ENCODE peak calls at places on chromosomes 4 and X, in nine cellular contexts. I is AG08396; O is naive thymus-derived CD4-positive, alpha-beta T cell; W is putamen; Y is cardiac muscle cell; S is NCI-H345; F is cardiac fibroblast; H is tibial artery; C is activated effector memory CD4-positive, alpha-beta T cell treated with Interleukin-2 at 50 U/mL for 16 hours. N is an unnamed sample.

GRCh38 chrX:71910526-71911022 is at the start of gene NHSL2:
- DNase-seq in I (no peak), O (no peak), W (no peak), Y (peak), S (no peak), F (no peak), H (peak), C (no peak), N (peak)

GRCh38 chr4:40197879-40198689 is 1.3 kb downstream of the RHOH start:
- DNase-seq in I (no peak), O (peak), W (no peak), Y (no peak), S (no peak), F (no peak), H (no peak), C (no peak), N (peak)

GRCh38 chr4:5887361-5888221 is 5.3 kb downstream of the CRMP1 start:
- DNase-seq in I (no peak), O (no peak), W (no peak), Y (no peak), S (peak), F (no peak), H (no peak), C (no peak), N (no peak)

GRCh38 chr4:169254546-169254983 is 16.2 kb downstream of the SH3RF1 start:
- DNase-seq in I (peak), O (no peak), W (no peak), Y (no peak), S (no peak), F (peak), H (no peak), C (no peak), N (no peak)

GRCh38 chr4:7076694-7077082 is 8.8 kb upstream of the GRPEL1 start:
- DNase-seq in I (no peak), O (no peak), W (no peak), Y (no peak), S (no peak), F (no peak), H (peak), C (no peak), N (no peak)

GRCh38 chrX:13473666-13474516 is 95.5 kb upstream of the EGFL6 start:
- DNase-seq in I (no peak), O (peak), W (no peak), Y (no peak), S (no peak), F (peak), H (no peak), C (peak), N (peak)

GRCh38 chr4:109908741-109909140 is 3.9 kb upstream of the EGF start:
- DNase-seq in I (no peak), O (no peak), W (no peak), Y (no peak), S (no peak), F (no peak), H (no peak), C (no peak), N (no peak)

GRCh38 chr4:174538123-174538875 is 16.0 kb upstream of the HPGD start:
- DNase-seq in I (no peak), O (no peak), W (no peak), Y (no peak), S (no peak), F (no peak), H (no peak), C (no peak), N (no peak)

GRCh38 chr4:107780665-107781064 is 44.1 kb upstream of the SGMS2 start:
- DNase-seq in I (no peak), O (peak), W (no peak), Y (no peak), S (no peak), F (no peak), H (no peak), C (no peak), N (no peak)

GRCh38 chr4:51831133-51831532 is 11.8 kb upstream of the DCUN1D4 start:
- DNase-seq in I (peak), O (peak), W (peak), Y (peak), S (peak), F (peak), H (peak), C (peak), N (peak)

GRCh38 chrX:69189972-69190371 is 24.7 kb upstream of the PJA1 start:
- DNase-seq in I (no peak), O (no peak), W (peak), Y (no peak), S (no peak), F (peak), H (no peak), C (no peak), N (no peak)

GRCh38 chr4:9792381-9792780 is 10.9 kb downstream of the DRD5 start:
- DNase-seq in I (no peak), O (no peak), W (no peak), Y (no peak), S (no peak), F (no peak), H (no peak), C (no peak), N (no peak)

GRCh38 chr4:184732126-184732525 is 1.8 kb downstream of the CENPU start:
- DNase-seq in I (no peak), O (no peak), W (no peak), Y (no peak), S (peak), F (no peak), H (no peak), C (no peak), N (no peak)

GRCh38 chr4:103754844-103755243 is 35.1 kb upstream of the TACR3 start:
- DNase-seq in I (no peak), O (no peak), W (no peak), Y (no peak), S (peak), F (no peak), H (no peak), C (no peak), N (no peak)

GRCh38 chr4:168784786-168785461 is 225.1 kb downstream of the CBR4 start:
- DNase-seq in I (no peak), O (no peak), W (no peak), Y (no peak), S (no peak), F (no peak), H (no peak), C (no peak), N (no peak)

GRCh38 chrX:81280148-81280547 is 78.2 kb downstream of the SH3BGRL start:
- DNase-seq in I (no peak), O (no peak), W (no peak), Y (no peak), S (no peak), F (no peak), H (no peak), C (no peak), N (no peak)

GRCh38 chr4:70613182-70613892 is 15.2 kb upstream of the ENAM start:
- DNase-seq in I (no peak), O (no peak), W (no peak), Y (no peak), S (no peak), F (no peak), H (no peak), C (no peak), N (no peak)

GRCh38 chrX:11374570-11374969 is 81.4 kb downstream of the AMELX start:
- DNase-seq in I (no peak), O (no peak), W (no peak), Y (no peak), S (no peak), F (no peak), H (no peak), C (no peak), N (no peak)

GRCh38 chr4:48375651-48376291 is 34.4 kb downstream of the SLAIN2 start:
- DNase-seq in I (peak), O (no peak), W (no peak), Y (no peak), S (peak), F (peak), H (no peak), C (no peak), N (no peak)

GRCh38 chr4:85024671-85025070 is 58.2 kb upstream of the WDFY3 start:
- DNase-seq in I (no peak), O (no peak), W (no peak), Y (no peak), S (no peak), F (no peak), H (no peak), C (no peak), N (no peak)

N was measured in B cell.